ENCODE peak calls at places on chromosomes 1 and 21, in seven cellular contexts. Y is activated naive CD4-positive, alpha-beta T cell; D is CD4-positive, alpha-beta T cell; U is A673; V is SK-N-DZ; H is activated CD4-positive, alpha-beta T cell treated with anti-CD3 and anti-CD28 coated beads for 48 hours; Z is COR-L47. G is an unnamed sample.

GRCh38 chr1:205375816-205376545 is 19.3 kb upstream of the KLHDC8A start:
- DNase-seq in Y (no peak), D (no peak), V (peak), H (no peak), U (peak), Z (peak), G (no peak)

GRCh38 chr1:55586771-55587170 is 371.6 kb upstream of the USP24 start:
- DNase-seq in U (no peak), D (no peak), V (no peak), Z (no peak), Y (no peak), H (no peak), G (no peak)

GRCh38 chr21:40706806-40707205 is 140.2 kb downstream of the DSCAM start:
- DNase-seq in Z (no peak), V (no peak), H (no peak), U (no peak), D (no peak), Y (no peak), G (no peak)

GRCh38 chr1:176559474-176560390 is 96.8 kb downstream of the PAPPA2 start:
- DNase-seq in D (no peak), H (peak), Y (no peak), U (peak), Z (peak), V (peak), G (peak)

GRCh38 chr1:7752512-7753417 is 18.3 kb upstream of the VAMP3 start:
- DNase-seq in H (peak), V (peak), Y (peak), Z (peak), U (peak), D (peak), G (no peak)

GRCh38 chr21:45558044-45558721 is 15.9 kb upstream of the SLC19A1 start:
- DNase-seq in Z (no peak), U (no peak), H (no peak), Y (no peak), V (no peak), D (no peak), G (no peak)

GRCh38 chr21:33761104-33762036 is 119.1 kb downstream of the ITSN1 start:
- DNase-seq in U (peak), Y (no peak), Z (no peak), V (no peak), D (no peak), H (no peak), G (no peak)

GRCh38 chr1:228152097-228152917 is 2.6 kb downstream of the GJC2 start:
- DNase-seq in U (no peak), Z (no peak), H (no peak), Y (no peak), V (no peak), D (no peak), G (no peak)

GRCh38 chr1:155012052-155012546 is 9.5 kb downstream of the ZBTB7B start:
- DNase-seq in U (peak), H (peak), Z (peak), D (no peak), V (peak), Y (no peak), G (no peak)

GRCh38 chr1:15455522-15455921 is 1.0 kb upstream of the CELA2A start:
- DNase-seq in D (no peak), V (no peak), H (no peak), Z (no peak), Y (no peak), U (no peak), G (no peak)

GRCh38 chr1:233988963-233989696 is 84.7 kb downstream of the SLC35F3 start:
- DNase-seq in U (no peak), D (no peak), Z (no peak), V (no peak), Y (no peak), H (no peak), G (no peak)

GRCh38 chr1:172845371-172845770 is 186.5 kb downstream of the FASLG start:
- DNase-seq in V (no peak), U (peak), H (peak), Z (no peak), Y (no peak), D (peak), G (no peak)

GRCh38 chr1:96978431-96978830 is 256.8 kb downstream of the PTBP2 start:
- DNase-seq in V (no peak), Y (no peak), Z (no peak), D (no peak), H (no peak), U (peak), G (no peak)

GRCh38 chr21:17270234-17270633 is 242.6 kb upstream of the CXADR start:
- DNase-seq in D (no peak), U (peak), Z (no peak), Y (no peak), H (no peak), V (peak), G (no peak)

G was measured in NCI-H1930.